ENCODE peak calls at places on chromosomes 5 and 9, in ten cellular contexts. Z is neuronal stem cell; H is lower lobe of right lung; K is foreskin fibroblast; O is endodermal cell; G is fibroblast of lung; S is PC-3; T is CD8-positive, alpha-beta memory T cell; A is A549; N is cardiac fibroblast. Q is an unnamed sample.

GRCh38 chr5:2300861-2301610 is 418.3 kb upstream of the IRX4 start:
- DNase-seq in H (no peak), T (no peak), Z (no peak), N (no peak), O (no peak), S (no peak), G (no peak), A (no peak), K (no peak), Q (no peak)

GRCh38 chr5:159510282-159510681 is 180.0 kb upstream of the IL12B start:
- DNase-seq in T (no peak), H (peak), N (peak), K (peak), Z (peak), G (peak), A (no peak), S (peak), O (peak), Q (peak)

GRCh38 chr5:89968870-89969472 is 440.6 kb downstream of the CETN3 start:
- DNase-seq in O (no peak), G (peak), N (peak), S (no peak), Z (no peak), H (no peak), T (no peak), A (no peak), K (peak), Q (no peak)

GRCh38 chr5:98454407-98454806 is 319.1 kb upstream of the RGMB start:
- DNase-seq in S (peak), Z (no peak), A (no peak), H (no peak), K (peak), N (peak), T (no peak), G (peak), O (no peak), Q (peak)

GRCh38 chr5:172420215-172420934 is 34.0 kb downstream of the SH3PXD2B start:
- DNase-seq in S (peak), H (peak), K (peak), T (no peak), A (peak), N (peak), G (peak), Z (no peak), O (peak), Q (peak)

GRCh38 chr9:126487856-126488255 is 125.9 kb upstream of the LMX1B start:
- DNase-seq in G (no peak), A (no peak), K (no peak), S (no peak), Z (no peak), O (no peak), H (peak), N (no peak), T (no peak), Q (no peak)

GRCh38 chr5:142720561-142721275 is 34.8 kb upstream of the FGF1 start:
- DNase-seq in T (no peak), A (no peak), K (no peak), N (no peak), G (peak), Z (no peak), H (peak), O (peak), S (peak), Q (peak)

GRCh38 chr5:98482321-98483111 is 290.9 kb upstream of the RGMB start:
- DNase-seq in H (no peak), Z (no peak), K (no peak), N (no peak), S (no peak), T (no peak), O (peak), A (no peak), G (no peak), Q (no peak)

GRCh38 chr9:18314321-18314720 is 159.6 kb upstream of the ADAMTSL1 start:
- DNase-seq in A (no peak), T (no peak), N (no peak), S (no peak), K (no peak), H (no peak), O (no peak), G (no peak), Z (no peak), Q (no peak)

GRCh38 chr5:86570427-86571083 is 47.2 kb upstream of the COX7C start:
- DNase-seq in N (no peak), K (no peak), Z (no peak), S (peak), G (no peak), O (peak), H (no peak), T (no peak), A (peak), Q (no peak)

GRCh38 chr9:109705515-109705914 is 74.5 kb upstream of the PALM2AKAP2 start:
- DNase-seq in Z (no peak), O (no peak), H (no peak), A (no peak), N (peak), G (peak), K (peak), S (peak), T (no peak), Q (peak)

GRCh38 chr9:77533678-77534077 is 114.4 kb downstream of the GNA14 start:
- DNase-seq in T (no peak), G (no peak), O (no peak), H (no peak), K (no peak), N (no peak), A (no peak), S (no peak), Z (no peak), Q (no peak)

GRCh38 chr5:149151717-149152116 is 10.4 kb downstream of the ABLIM3 start:
- DNase-seq in K (peak), N (peak), H (no peak), O (peak), S (peak), T (no peak), A (no peak), Z (no peak), G (peak), Q (no peak)

GRCh38 chr5:72842816-72843215 is 26.4 kb downstream of the TNPO1 start:
- DNase-seq in K (peak), T (no peak), A (peak), O (peak), Z (no peak), G (no peak), N (peak), H (no peak), S (peak), Q (peak)

GRCh38 chr5:68137451-68138190 is 77.9 kb upstream of the PIK3R1 start:
- DNase-seq in Z (no peak), G (peak), A (no peak), T (no peak), H (no peak), O (no peak), N (no peak), K (peak), S (no peak), Q (no peak)

GRCh38 chr5:80953587-80953986 is 6.6 kb upstream of the RASGRF2 start:
- DNase-seq in H (no peak), G (no peak), A (no peak), Z (no peak), K (no peak), S (no peak), T (no peak), O (no peak), N (no peak), Q (no peak)

GRCh38 chr5:55421074-55421529 is 113.3 kb downstream of the MTREX start:
- DNase-seq in S (peak), O (no peak), Z (no peak), K (peak), N (no peak), H (no peak), G (no peak), A (no peak), T (no peak), Q (peak)

GRCh38 chr9:115202960-115203751 is 85.2 kb upstream of the TNC start:
- DNase-seq in O (no peak), K (peak), A (no peak), Z (no peak), S (no peak), N (no peak), H (no peak), T (no peak), G (peak), Q (peak)

GRCh38 chr5:67238191-67238590 is 41.6 kb upstream of the CD180 start:
- DNase-seq in H (no peak), Z (no peak), O (no peak), S (peak), T (no peak), G (peak), N (no peak), A (no peak), K (peak), Q (no peak)

GRCh38 chr9:108654566-108654965 is 201.2 kb downstream of the ACTL7B start:
- DNase-seq in G (peak), S (no peak), A (no peak), H (no peak), O (no peak), N (no peak), Z (no peak), K (peak), T (no peak), Q (peak)

GRCh38 chr5:125835293-125836172 is 587.7 kb upstream of the GRAMD2B start:
- DNase-seq in Z (peak), T (no peak), S (peak), O (peak), A (peak), G (peak), N (peak), K (peak), H (no peak), Q (peak)

GRCh38 chr5:79448336-79448735 is 65.6 kb downstream of the HOMER1 start:
- DNase-seq in H (no peak), S (no peak), G (peak), A (no peak), O (no peak), K (peak), N (peak), T (no peak), Z (no peak), Q (no peak)

GRCh38 chr5:854966-855743 is 4.4 kb upstream of the ZDHHC11 start:
- DNase-seq in A (no peak), T (no peak), O (no peak), G (no peak), Z (no peak), N (no peak), S (no peak), H (peak), K (no peak), Q (no peak)

GRCh38 chr5:115842952-115843351 is 1.2 kb downstream of the AP3S1 start:
- DNase-seq in S (no peak), H (no peak), G (no peak), N (no peak), A (no peak), K (no peak), Z (no peak), T (no peak), O (no peak), Q (no peak)

GRCh38 chr9:134635431-134636141 is 6.0 kb upstream of the COL5A1 start:
- DNase-seq in K (no peak), N (no peak), T (no peak), Z (no peak), G (no peak), A (no peak), H (peak), O (peak), S (no peak), Q (no peak)

DNA sequence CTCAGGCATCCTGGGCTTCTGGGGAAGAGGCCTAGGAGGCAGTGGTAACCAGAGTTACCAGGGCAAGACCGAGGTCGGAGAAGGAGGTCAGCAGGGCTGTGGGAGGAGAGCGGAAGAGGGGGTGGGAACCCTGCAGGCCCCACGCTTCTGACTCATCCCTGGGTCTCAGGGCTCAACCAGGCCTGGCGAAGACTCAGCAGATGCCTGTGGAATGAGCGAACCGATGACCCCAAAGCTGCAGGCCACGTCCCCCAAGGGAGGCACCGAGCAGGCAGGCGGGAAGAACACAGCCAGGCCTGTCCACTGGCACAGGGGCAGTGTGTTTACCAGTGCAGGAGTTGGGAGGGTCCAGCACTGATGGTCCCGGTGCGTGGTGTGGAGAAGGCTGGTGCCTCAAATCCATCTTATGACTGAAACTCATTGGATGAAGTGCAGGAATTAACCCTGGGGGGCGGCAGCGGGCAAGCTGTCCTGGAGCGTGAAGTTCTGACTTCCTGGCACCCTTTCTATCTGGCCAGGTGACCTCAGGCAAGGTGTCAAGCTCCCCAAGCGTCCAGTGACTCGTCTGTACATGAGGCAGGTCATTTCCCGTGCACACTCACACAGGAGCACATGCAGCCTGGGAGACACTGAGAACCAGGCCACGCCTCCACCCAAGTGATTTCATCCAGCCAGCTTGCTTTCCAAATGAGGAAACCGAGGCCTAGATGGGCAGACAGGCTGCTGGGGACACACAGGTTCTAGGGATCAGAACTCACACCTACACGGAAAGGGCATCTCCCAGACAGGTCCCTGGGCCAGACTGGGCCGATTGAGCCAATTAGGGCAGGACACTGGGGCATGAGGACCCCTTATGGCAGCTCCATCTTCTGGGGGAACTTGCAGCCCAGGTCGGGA is 69.1 kb downstream of the ADAMTS2 start:
- DNase-seq in K (peak), T (no peak), N (peak), S (no peak), A (no peak), G (peak), Z (no peak), H (peak), O (no peak), Q (no peak)
- H3K4me3 ChIP-seq in K (no peak), T (no peak), N (no peak), S (no peak), A (no peak), G (no peak), Z (no peak), H (no peak), O (no peak), Q (no peak)

GRCh38 chr9:33510264-33511183 is 13.5 kb upstream of the ANKRD18B start:
- DNase-seq in O (peak), H (peak), K (peak), G (peak), A (peak), Z (no peak), S (peak), T (peak), N (peak), Q (peak)
- H3K4me3 ChIP-seq in O (peak), H (peak), K (peak), G (peak), A (peak), Z (peak), S (peak), T (peak), N (peak), Q (peak)

DNA sequence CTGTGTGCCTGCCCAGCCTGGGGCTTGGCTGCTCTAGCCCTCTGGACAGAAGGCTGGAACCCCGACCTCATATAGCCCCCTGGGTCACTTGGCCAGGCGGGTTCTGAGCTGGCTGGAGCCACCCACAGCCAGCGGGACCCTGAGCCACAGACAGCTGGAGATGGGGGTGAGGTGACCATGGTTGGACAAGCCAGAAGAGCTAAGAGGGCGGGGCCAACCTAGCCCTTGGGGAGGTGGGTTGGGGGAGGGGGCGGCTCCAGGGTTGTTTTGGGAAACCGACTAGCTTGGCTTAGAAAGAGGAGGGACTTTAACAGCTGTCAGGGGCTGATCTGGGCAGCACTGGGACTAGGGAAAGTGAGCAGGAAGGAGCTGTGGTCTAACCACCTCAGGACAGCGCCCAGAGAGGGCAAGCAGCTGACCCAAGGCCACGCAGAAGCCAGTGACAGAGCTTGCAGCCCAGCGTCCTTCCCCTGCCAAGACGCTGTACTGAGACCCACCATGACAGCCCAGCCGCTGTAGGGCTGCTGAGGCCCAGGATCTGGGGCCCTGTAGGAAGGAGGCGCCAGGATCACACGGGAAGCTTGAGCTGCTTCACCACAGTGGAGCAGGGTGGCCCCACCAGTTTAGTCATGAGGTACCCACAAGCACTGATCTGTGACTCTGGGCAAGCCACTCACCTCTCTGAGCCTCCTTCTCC is 2.2 kb downstream of the AIF1L start:
- DNase-seq in N (no peak), T (no peak), O (no peak), A (no peak), S (no peak), Z (no peak), K (no peak), G (no peak), H (no peak), Q (no peak)
- H3K4me3 ChIP-seq in N (no peak), T (no peak), O (no peak), A (no peak), S (no peak), Z (no peak), K (no peak), G (no peak), H (no peak), Q (no peak)

DNA sequence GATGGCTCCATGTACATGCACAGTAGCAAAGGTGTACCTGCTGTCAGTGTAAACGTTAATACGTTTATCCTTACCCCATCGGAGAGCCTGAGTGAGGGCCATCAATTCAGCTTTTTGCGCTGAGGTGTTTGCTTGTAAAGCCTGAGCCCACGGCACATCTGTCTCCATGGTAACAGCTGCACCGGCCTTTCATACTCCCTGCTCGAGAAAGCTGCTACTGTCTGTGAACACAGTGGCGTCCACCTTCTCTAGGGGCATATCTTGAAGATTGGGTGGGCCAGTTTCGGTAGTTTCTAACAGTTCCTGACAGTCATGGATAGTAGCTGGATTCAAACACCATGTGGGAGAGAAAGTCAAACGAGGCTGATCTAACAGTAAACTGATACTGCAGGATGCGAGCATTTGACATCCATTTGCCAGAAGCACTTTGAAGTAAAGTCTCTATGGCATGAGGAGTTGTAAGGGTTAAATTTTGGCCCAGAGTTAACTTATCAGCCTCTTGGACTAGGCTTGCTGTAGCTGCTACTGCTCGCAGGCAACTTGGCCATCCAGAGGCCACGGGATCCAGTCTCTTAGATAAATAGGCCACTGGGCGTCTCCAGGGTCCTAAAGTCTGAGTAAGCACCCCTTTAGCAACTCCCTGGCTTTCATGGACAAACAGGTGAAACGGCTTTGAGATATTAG is 21.0 kb upstream of the RHOBTB3 start:
- DNase-seq in T (no peak), Z (no peak), N (no peak), G (no peak), S (peak), O (peak), A (no peak), K (no peak), H (no peak), Q (no peak)
- H3K4me3 ChIP-seq in T (no peak), Z (no peak), N (no peak), G (no peak), S (no peak), O (peak), A (no peak), K (no peak), H (peak), Q (no peak)

GRCh38 chr9:27536168-27536567 is 6.6 kb upstream of the MOB3B start:
- DNase-seq in O (no peak), T (no peak), Z (no peak), G (no peak), S (no peak), K (no peak), H (no peak), N (no peak), A (no peak), Q (no peak)

GRCh38 chr9:27535701-27536118 is 6.1 kb upstream of the MOB3B start:
- DNase-seq in T (no peak), N (no peak), O (peak), A (no peak), H (no peak), G (no peak), S (no peak), K (no peak), Z (no peak), Q (peak)

GRCh38 chr9:27537027-27537435 is 7.4 kb upstream of the MOB3B start:
- DNase-seq in S (no peak), Z (no peak), O (no peak), T (no peak), H (no peak), A (no peak), N (no peak), G (no peak), K (no peak), Q (peak)

GRCh38 chr9:27534131-27534530 is 4.5 kb upstream of the MOB3B start:
- DNase-seq in H (no peak), K (no peak), N (no peak), A (no peak), G (no peak), T (no peak), Z (no peak), O (no peak), S (no peak), Q (no peak)

DNA sequence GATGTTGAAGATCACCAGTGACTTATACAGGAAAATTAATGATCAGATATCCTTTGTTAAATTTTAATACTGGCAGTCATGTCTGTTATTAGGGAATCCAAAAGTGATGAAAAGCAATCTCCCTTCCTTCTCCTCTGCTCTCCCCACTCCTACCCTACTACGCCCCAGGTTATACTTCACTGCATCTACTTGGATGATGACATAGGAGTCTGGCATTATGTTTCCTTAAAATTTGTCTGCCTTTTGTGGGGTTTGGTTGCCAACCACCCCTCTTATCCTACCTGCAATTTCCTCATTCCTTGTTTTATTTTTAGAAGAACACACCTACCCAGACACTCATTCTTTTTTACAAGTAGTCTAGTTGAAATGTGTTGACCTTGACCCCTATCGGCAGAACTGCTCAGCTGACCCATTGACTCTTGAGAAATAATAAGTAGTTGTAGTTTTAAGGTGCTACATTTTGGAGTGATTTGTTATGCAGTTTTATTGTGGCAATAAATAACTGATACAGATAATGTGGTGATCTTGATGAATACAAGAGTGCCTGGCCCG is 5.1 kb upstream of the MOB3B start:
- DNase-seq in T (no peak), A (no peak), Z (no peak), K (no peak), S (no peak), H (no peak), N (no peak), G (no peak), O (no peak), Q (no peak)
- H3K4me3 ChIP-seq in T (no peak), A (no peak), Z (no peak), K (no peak), S (no peak), H (no peak), N (no peak), G (no peak), O (no peak), Q (no peak)

GRCh38 chr9:136701665-136702048 is 10.7 kb upstream of the DIPK1B start:
- DNase-seq in G (no peak), N (no peak), K (no peak), O (no peak), H (no peak), S (no peak), A (no peak), Z (no peak), T (no peak), Q (no peak)
- H3K4me3 ChIP-seq in G (no peak), N (no peak), K (no peak), O (no peak), H (peak), S (no peak), A (no peak), Z (no peak), T (no peak), Q (no peak)